ENCODE peak calls at places on chromosome 7, in eight cellular contexts. C is C1 segment of cervical spinal cord, O is PC-9, L is ureter, S is colonic mucosa, V is left cardiac atrium, K is spleen, P is astrocyte of the spinal cord. G is an unnamed sample.

GRCh38 chr7:129376076-129376777 is 58.0 kb upstream of the STRIP2 start:
- DNase-seq in O (no peak), V (no peak), P (peak; percentile 27), L (no peak), K (no peak), C (no peak), S (peak; percentile 85), G (peak; percentile 36)

GRCh38 chr7:159096736-159097581 is 47.7 kb downstream of the VIPR2 start:
- DNase-seq in S (no peak), C (peak; percentile 43), P (no peak), O (no peak), V (peak; percentile 64), L (peak; percentile 48), K (peak; percentile 65), G (no peak)

GRCh38 chr7:50588937-50589336 is 23.7 kb upstream of the DDC start:
- DNase-seq in K (no peak), S (no peak), O (no peak), C (no peak), L (no peak), V (no peak), P (no peak), G (no peak)

GRCh38 chr7:135557455-135558336 is at the start of gene NUP205:
- DNase-seq in O (peak; percentile 75), L (peak; percentile 75), S (peak; percentile 77), V (peak; percentile 79), C (peak; percentile 81), P (peak; percentile 89), K (peak; percentile 92), G (peak; percentile 82)

GRCh38 chr7:24756989-24757798 is at the start of gene GSDME:
- DNase-seq in C (peak; percentile 82), P (peak; percentile 67), S (peak; percentile 46), L (peak; percentile 64), O (no peak), K (peak; percentile 82), V (peak; percentile 73), G (peak; percentile 85)

GRCh38 chr7:151075662-151075971 is 5.0 kb downstream of the FASTK start:
- DNase-seq in S (no peak), O (no peak), L (no peak), K (no peak), C (no peak), V (no peak), P (no peak), G (no peak)

GRCh38 chr7:118758582-118758981 is 534.1 kb downstream of the ANKRD7 start:
- DNase-seq in L (no peak), V (no peak), C (no peak), S (no peak), K (no peak), O (no peak), P (no peak), G (no peak)

GRCh38 chr7:122219253-122219865 is 75.3 kb upstream of the AASS start:
- DNase-seq in S (no peak), L (no peak), P (peak; percentile 26), C (no peak), O (no peak), V (no peak), K (no peak), G (peak; percentile 11)

GRCh38 chr7:36127075-36127740 is 25.8 kb upstream of the EEPD1 start:
- DNase-seq in L (no peak), K (no peak), C (no peak), S (no peak), P (peak; percentile 35), O (no peak), V (no peak), G (peak; percentile 43)

GRCh38 chr7:5692845-5693278 is 88.6 kb downstream of the RNF216 start:
- DNase-seq in C (no peak), K (no peak), O (peak; percentile 82), S (no peak), P (peak; percentile 66), V (no peak), L (no peak), G (peak; percentile 72)

GRCh38 chr7:143320620-143321019 is 4.7 kb downstream of the CLCN1 start:
- DNase-seq in S (peak; percentile 74), K (no peak), O (no peak), P (no peak), L (no peak), V (no peak), C (no peak), G (peak; percentile 17)